ENCODE peak calls at places on chromosome 15, in four cellular contexts. W is tibial artery; M is effector CD4-positive, alpha-beta T cell; R is stimulated activated CD8-positive, alpha-beta memory T cell treated with anti-CD3 and anti-CD28 coated beads, Interleukin-15, amount 100 ng/mL, for 1 hour. T is an unnamed sample.

GRCh38 chr15:78841891-78842290 is 30.6 kb upstream of the ADAMTS7 start:
- DNase-seq in W (no peak), M (no peak), R (no peak), T (peak)

GRCh38 chr15:94229591-94230365 is 1.6 kb upstream of the MCTP2 start:
- DNase-seq in R (no peak), W (no peak), M (peak), T (no peak)

GRCh38 chr15:76309561-76310330 is 1.5 kb downstream of the ETFA start:
- DNase-seq in R (no peak), M (no peak), W (no peak), T (no peak)

GRCh38 chr15:56086566-56086965 is 93.2 kb upstream of the NEDD4 start:
- DNase-seq in W (no peak), M (no peak), R (no peak), T (no peak)

GRCh38 chr15:35705030-35705884 is 159.3 kb upstream of the DPH6 start:
- DNase-seq in W (no peak), M (no peak), R (no peak), T (no peak)

GRCh38 chr15:69855601-69856000 is 242.1 kb downstream of the TLE3 start:
- DNase-seq in M (no peak), W (no peak), R (no peak), T (no peak)

GRCh38 chr15:38844683-38845195 is 280.1 kb upstream of the RASGRP1 start:
- DNase-seq in R (no peak), M (no peak), W (no peak), T (no peak)

GRCh38 chr15:66940368-66940767 is 125.0 kb upstream of the SMAD3 start:
- DNase-seq in W (peak), R (no peak), M (no peak), T (no peak)

GRCh38 chr15:88615303-88616107 is 5.6 kb upstream of the AEN start:
- DNase-seq in W (no peak), R (no peak), M (no peak), T (no peak)

GRCh38 chr15:79023546-79023890 is 67.1 kb downstream of the RASGRF1 start:
- DNase-seq in R (no peak), M (no peak), W (no peak), T (no peak)

GRCh38 chr15:71202712-71203111 is 87.4 kb downstream of the THSD4 start:
- DNase-seq in W (no peak), R (no peak), M (no peak), T (no peak)

GRCh38 chr15:100913961-100914360 is 5.2 kb upstream of the LRRK1 start:
- DNase-seq in M (no peak), W (peak), R (no peak), T (no peak)

GRCh38 chr15:73781038-73781925 is 28.1 kb upstream of the INSYN1 start:
- DNase-seq in R (no peak), M (no peak), W (no peak), T (no peak)

GRCh38 chr15:44633603-44634002 is 29.9 kb downstream of the SPG11 start:
- DNase-seq in R (no peak), M (no peak), W (no peak), T (no peak)

GRCh38 chr15:60047701-60048100 is 43.6 kb downstream of the FOXB1 start:
- DNase-seq in W (no peak), M (no peak), R (no peak), T (no peak)

GRCh38 chr15:41735033-41735432 is 39.3 kb upstream of the MAPKBP1 start:
- DNase-seq in R (no peak), W (no peak), M (no peak), T (no peak)

GRCh38 chr15:29196306-29196705 is 73.3 kb downstream of the NSMCE3 start:
- DNase-seq in R (no peak), M (no peak), W (no peak), T (no peak)

GRCh38 chr15:81372571-81372970 is 1.4 kb downstream of the TMC3 start:
- DNase-seq in R (no peak), W (no peak), M (no peak), T (no peak)

GRCh38 chr15:93028632-93029612 is 60.1 kb downstream of the RGMA start:
- DNase-seq in M (no peak), W (peak), R (no peak), T (peak)

GRCh38 chr15:71730277-71731144 is 79.8 kb upstream of the NR2E3 start:
- DNase-seq in M (no peak), R (peak), W (no peak), T (no peak)

GRCh38 chr15:76024021-76024768 is 12.0 kb upstream of the NRG4 start:
- DNase-seq in W (no peak), M (no peak), R (no peak), T (no peak)

GRCh38 chr15:48925714-48926223 is 38.0 kb downstream of the SHC4 start:
- DNase-seq in W (no peak), M (no peak), R (no peak), T (no peak)